ENCODE peak calls at places on chromosomes 4 and X, in six cellular contexts. D, H, W, T, U and G are unnamed samples.

GRCh38 chrX:66833426-66833825 is 194.5 kb upstream of the EDA2R start:
- DNase-seq in D (no peak), H (no peak), W (no peak), T (no peak), U (no peak), G (no peak)

GRCh38 chrX:136209016-136209738 is 42.0 kb downstream of the MAP7D3 start:
- DNase-seq in D (no peak), H (peak), W (no peak), T (peak), U (no peak), G (peak)

GRCh38 chrX:17443546-17443945 is 68.5 kb downstream of the NHS start:
- DNase-seq in D (no peak), H (no peak), W (no peak), T (peak), U (no peak), G (no peak)

GRCh38 chrX:131923614-131924250 is 99.4 kb upstream of the STK26 start:
- DNase-seq in D (no peak), H (no peak), W (no peak), T (no peak), U (no peak), G (no peak)

GRCh38 chr4:141142423-141142822 is 9.2 kb upstream of the RNF150 start:
- DNase-seq in D (no peak), H (no peak), W (no peak), T (peak), U (no peak), G (no peak)

GRCh38 chrX:44061940-44062339 is 88.8 kb upstream of the NDP start:
- DNase-seq in D (no peak), H (no peak), W (no peak), T (no peak), U (no peak), G (no peak)

GRCh38 chr4:56937262-56937661 is 29.6 kb downstream of the REST start:
- DNase-seq in D (no peak), H (no peak), W (peak), T (peak), U (no peak), G (no peak)

GRCh38 chr4:71411976-71412375 is 73.2 kb downstream of the SLC4A4 start:
- DNase-seq in D (no peak), H (no peak), W (no peak), T (peak), U (no peak), G (no peak)

GRCh38 chrX:17038681-17039161 is 92.3 kb downstream of the REPS2 start:
- DNase-seq in D (no peak), H (peak), W (no peak), T (peak), U (no peak), G (no peak)

GRCh38 chrX:2848806-2849420 is 20.2 kb downstream of the GYG2 start:
- DNase-seq in D (no peak), H (no peak), W (peak), T (peak), U (no peak), G (no peak)

GRCh38 chr4:3418029-3418762 is 23.6 kb upstream of the HGFAC start:
- DNase-seq in D (no peak), H (peak), W (no peak), T (no peak), U (no peak), G (no peak)

GRCh38 chrX:65581661-65582339 is 47.2 kb upstream of the LAS1L start:
- DNase-seq in D (peak), H (peak), W (peak), T (peak), U (peak), G (peak)

GRCh38 chr4:16721618-16722291 is 176.7 kb downstream of the LDB2 start:
- DNase-seq in D (no peak), H (peak), W (no peak), T (peak), U (no peak), G (no peak)

DNA sequence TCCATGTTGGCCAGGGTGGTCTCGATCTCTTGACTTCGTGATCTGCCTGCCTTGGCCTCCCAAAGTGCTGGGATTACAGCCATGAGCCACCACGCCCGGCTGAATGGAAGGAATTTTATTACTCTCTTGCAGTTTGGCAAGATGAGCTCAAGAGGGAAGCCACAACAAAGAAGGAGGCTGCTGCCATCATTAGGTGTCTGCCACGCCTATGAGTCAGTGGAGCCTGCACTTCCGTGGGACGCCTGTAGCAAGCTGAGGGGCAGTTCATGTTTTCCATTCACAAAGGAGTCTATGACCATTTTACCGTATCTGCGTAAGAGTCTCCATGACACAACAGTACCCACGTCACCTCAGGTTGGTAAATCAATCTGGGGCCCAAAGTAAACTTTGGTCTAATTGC is 51.2 kb upstream of the CHRNA9 start:
- DNase-seq in D (no peak), H (no peak), W (peak), T (no peak), U (peak), G (peak)
- TF ChIP-seq CTCF in D (no peak), H (no peak), W (no peak), T (no peak), U (peak), G (no peak)

DNA sequence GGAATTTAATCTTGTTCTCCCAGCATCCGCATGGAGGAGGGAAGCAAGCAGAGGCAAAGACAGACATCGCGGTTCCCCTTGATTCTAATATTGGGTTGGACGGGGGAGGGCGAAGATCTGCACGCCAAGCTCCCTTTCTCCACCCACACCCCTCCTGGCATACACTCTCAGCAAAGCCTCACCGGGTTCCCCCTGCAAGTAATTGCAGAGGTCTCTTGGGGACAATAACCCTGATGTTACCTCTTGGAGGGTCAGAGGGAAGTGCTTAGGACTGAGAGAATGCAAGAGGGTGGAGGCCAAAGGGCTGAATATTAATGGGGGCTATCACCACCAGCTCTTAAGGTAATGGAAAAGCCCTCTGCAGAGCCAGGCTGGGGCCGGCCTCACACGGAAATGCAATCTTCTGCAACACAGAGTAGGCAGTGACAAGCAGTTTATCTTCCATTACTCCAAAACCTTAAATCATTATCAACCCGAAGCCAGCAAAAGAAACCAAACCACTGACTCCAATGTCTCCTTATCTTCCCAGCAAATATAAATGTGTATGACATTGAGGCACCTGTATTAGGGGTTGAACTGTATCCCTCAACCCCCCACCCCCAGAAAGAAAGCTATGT is 344.1 kb upstream of the GATB start:
- DNase-seq in D (no peak), H (no peak), W (no peak), T (no peak), U (no peak), G (no peak)
- TF ChIP-seq CTCF in D (no peak), H (no peak), W (no peak), T (no peak), U (no peak), G (no peak)

GRCh38 chr4:109959195-109959594 is 46.5 kb downstream of the EGF start:
- DNase-seq in D (no peak), H (no peak), W (no peak), T (no peak), U (no peak), G (no peak)

GRCh38 chr4:109957227-109957626 is 44.5 kb downstream of the EGF start:
- DNase-seq in D (no peak), H (no peak), W (no peak), T (no peak), U (no peak), G (no peak)

GRCh38 chr4:109966891-109967481 is 54.3 kb downstream of the EGF start:
- DNase-seq in D (no peak), H (no peak), W (no peak), T (no peak), U (no peak), G (no peak)

GRCh38 chr4:109967798-109968520 is 55.3 kb downstream of the EGF start:
- DNase-seq in D (no peak), H (no peak), W (peak), T (no peak), U (no peak), G (no peak)

DNA sequence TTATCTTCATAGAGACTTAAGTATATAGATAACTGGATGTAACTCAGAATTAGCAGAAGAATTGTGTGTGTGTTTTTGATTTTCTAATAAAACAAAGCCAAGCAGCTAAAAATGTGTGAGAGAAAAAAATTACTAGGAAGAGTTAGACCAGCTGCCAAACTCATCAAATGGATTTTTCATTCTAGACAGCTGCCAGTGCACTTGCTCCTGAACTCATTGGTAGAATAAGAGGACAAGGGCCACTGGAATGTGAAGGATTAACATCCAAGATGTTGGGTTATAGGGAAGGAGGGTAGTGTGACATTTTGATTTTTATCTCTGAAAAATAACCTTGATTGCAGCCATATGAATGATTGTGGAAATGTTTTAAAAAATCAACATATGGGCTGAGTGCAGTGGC is 49.7 kb downstream of the EGF start:
- DNase-seq in D (no peak), H (no peak), W (no peak), T (no peak), U (no peak), G (no peak)
- TF ChIP-seq CTCF in D (no peak), H (no peak), W (no peak), T (no peak), U (no peak), G (no peak)

GRCh38 chrX:148380107-148380506 is 120.3 kb upstream of the AFF2 start:
- DNase-seq in D (no peak), H (no peak), W (no peak), T (no peak), U (peak), G (no peak)
- TF ChIP-seq CTCF in D (no peak), H (no peak), W (no peak), T (no peak), U (peak), G (no peak)

GRCh38 chrX:38165023-38165422 is 55.6 kb downstream of the SRPX start:
- DNase-seq in D (no peak), H (no peak), W (no peak), T (no peak), U (no peak), G (no peak)

GRCh38 chrX:38166478-38167083 is 54.1 kb downstream of the SRPX start:
- DNase-seq in D (no peak), H (no peak), W (no peak), T (peak), U (peak), G (peak)

GRCh38 chrX:38172596-38172995 is 48.1 kb downstream of the SRPX start:
- DNase-seq in D (no peak), H (no peak), W (no peak), T (no peak), U (no peak), G (no peak)

GRCh38 chrX:38175140-38175539 is 45.5 kb downstream of the SRPX start:
- DNase-seq in D (peak), H (no peak), W (peak), T (no peak), U (peak), G (peak)

DNA sequence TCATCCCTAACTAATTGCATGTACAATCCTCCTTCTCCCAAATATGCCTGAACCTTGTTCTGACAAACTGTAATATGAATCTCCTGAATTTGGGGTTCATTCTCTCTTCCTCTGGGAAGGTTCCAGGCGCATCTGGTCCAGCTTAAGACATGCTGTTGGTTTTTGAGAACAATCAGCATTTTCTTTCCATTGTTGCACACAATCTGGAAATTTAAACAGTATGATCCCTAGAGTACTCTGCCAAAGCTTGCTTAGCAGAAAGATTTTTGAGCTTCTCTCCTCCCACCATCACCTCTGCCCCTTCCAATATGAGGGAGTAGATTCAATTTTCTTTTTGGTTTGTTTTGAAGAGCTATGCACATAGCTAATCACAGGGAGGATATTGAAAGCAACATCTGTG is 50.1 kb downstream of the SRPX start:
- DNase-seq in D (no peak), H (no peak), W (no peak), T (no peak), U (no peak), G (no peak)
- TF ChIP-seq CTCF in D (no peak), H (no peak), W (no peak), T (no peak), U (no peak), G (no peak)